ENCODE peak calls at places on chromosomes 6 and 20, in five cellular contexts. One of them, this sample, is unnamed.

GRCh38 chr20:58111340-58112016 is 117.0 kb downstream of the ANKRD60 start:
- DNase-seq in retina: no peak
- DNase-seq in posterior vena cava: no peak
- DNase-seq in T-cell: no peak
- DNase-seq in T1000: no peak
- DNase-seq in this sample: no peak

GRCh38 chr6:41796474-41796873 is 9.0 kb downstream of the TOMM6 start:
- DNase-seq in T1000: no peak
- DNase-seq in T-cell: no peak
- DNase-seq in posterior vena cava: no peak
- DNase-seq in retina: no peak
- DNase-seq in this sample: no peak

GRCh38 chr6:138824482-138825134 is 28.7 kb downstream of the ECT2L start:
- DNase-seq in retina: no peak
- DNase-seq in T-cell: peak
- DNase-seq in T1000: no peak
- DNase-seq in posterior vena cava: no peak
- DNase-seq in this sample: no peak

GRCh38 chr6:16514249-16514648 is 247.0 kb downstream of the ATXN1 start:
- DNase-seq in retina: peak
- DNase-seq in T-cell: peak
- DNase-seq in posterior vena cava: no peak
- DNase-seq in T1000: no peak
- DNase-seq in this sample: peak

GRCh38 chr6:100850174-100850573 is 31.0 kb downstream of the ASCC3 start:
- DNase-seq in posterior vena cava: no peak
- DNase-seq in T-cell: no peak
- DNase-seq in T1000: no peak
- DNase-seq in retina: no peak
- DNase-seq in this sample: no peak

GRCh38 chr6:25918083-25918683 is 12.3 kb downstream of the SLC17A2 start:
- DNase-seq in T1000: no peak
- DNase-seq in retina: no peak
- DNase-seq in T-cell: no peak
- DNase-seq in posterior vena cava: no peak
- DNase-seq in this sample: no peak

GRCh38 chr6:164825386-164825785 is 484.0 kb downstream of the C6orf118 start:
- DNase-seq in retina: no peak
- DNase-seq in T-cell: no peak
- DNase-seq in T1000: no peak
- DNase-seq in posterior vena cava: no peak
- DNase-seq in this sample: no peak

GRCh38 chr6:122631571-122632249 is 21.5 kb downstream of the PKIB start:
- DNase-seq in retina: no peak
- DNase-seq in T-cell: no peak
- DNase-seq in T1000: no peak
- DNase-seq in posterior vena cava: no peak
- DNase-seq in this sample: no peak

This sample was measured in SJSA1.